ENCODE peak calls at places on chromosomes 4 and X, in four cellular contexts. U is IMR-90; W is activated naive CD8-positive, alpha-beta T cell treated with anti-CD3 and anti-CD28 coated beads, Interleukin-2, amount 50 U/mL, for 24 hours; C is SK-N-SH treated with all-trans-retinoic acid at 6 μM for 48 hours. D is an unnamed sample.

GRCh38 chr4:99815597-99816011 is 1.0 kb upstream of the DAPP1 start:
- ATAC-seq in U (no peak), W (peak; percentile 55), C (no peak), D (peak; percentile 46)

GRCh38 chr4:94591289-94591688 is 139.5 kb downstream of the PDLIM5 start:
- ATAC-seq in U (no peak), W (no peak), C (no peak), D (no peak)

GRCh38 chr4:72357908-72358307 is 211.1 kb downstream of the ADAMTS3 start:
- ATAC-seq in U (peak; percentile 21), W (no peak), C (peak; percentile 98), D (no peak)

GRCh38 chrX:104359124-104359523 is 104.4 kb upstream of the ESX1 start:
- ATAC-seq in U (no peak), W (no peak), C (no peak), D (no peak)

GRCh38 chr4:96099031-96099430 is 259.1 kb downstream of the PDHA2 start:
- ATAC-seq in U (no peak), W (no peak), C (no peak), D (no peak)

GRCh38 chrX:111123125-111123524 is 27.1 kb downstream of the PAK3 start:
- ATAC-seq in U (no peak), W (peak; percentile 35), C (no peak), D (peak; percentile 49)

GRCh38 chr4:153927546-153927945 is 138.7 kb upstream of the SFRP2 start:
- ATAC-seq in U (no peak), W (no peak), C (no peak), D (no peak)

GRCh38 chr4:161577604-161578301 is 586.0 kb downstream of the FSTL5 start:
- ATAC-seq in U (no peak), W (no peak), C (peak; percentile 83), D (no peak)

GRCh38 chr4:149793459-149793858 is 22.2 kb downstream of the IQCM start:
- ATAC-seq in U (peak; percentile 72), W (no peak), C (no peak), D (no peak)

GRCh38 chr4:25423548-25423947 is 46.5 kb downstream of the ANAPC4 start:
- ATAC-seq in U (no peak), W (no peak), C (no peak), D (no peak)

GRCh38 chrX:140507982-140508305 is 3.1 kb upstream of the SOX3 start:
- ATAC-seq in U (no peak), W (no peak), C (no peak), D (no peak)

GRCh38 chr4:157004279-157005161 is 32.9 kb upstream of the PDGFC start:
- ATAC-seq in U (no peak), W (no peak), C (no peak), D (no peak)

GRCh38 chr4:76984788-76985211 is 35.2 kb downstream of the SEPTIN11 start:
- ATAC-seq in U (peak; percentile 79), W (no peak), C (peak; percentile 87), D (no peak)

GRCh38 chr4:74402692-74403460 is 37.9 kb downstream of the EREG start:
- ATAC-seq in U (no peak), W (no peak), C (no peak), D (no peak)

GRCh38 chrX:21711848-21712197 is 46.1 kb downstream of the SMPX start:
- ATAC-seq in U (no peak), W (no peak), C (no peak), D (no peak)

GRCh38 chr4:96389752-96390151 is 549.9 kb downstream of the PDHA2 start:
- ATAC-seq in U (no peak), W (no peak), C (no peak), D (no peak)

GRCh38 chr4:186725422-186726149 is 1.9 kb upstream of the FAT1 start:
- ATAC-seq in U (peak; percentile 62), W (no peak), C (peak; percentile 81), D (no peak)

GRCh38 chrX:39576081-39576701 is 521.6 kb downstream of the BCOR start:
- ATAC-seq in U (no peak), W (no peak), C (no peak), D (no peak)

GRCh38 chr4:6125103-6125651 is 75.2 kb downstream of the JAKMIP1 start:
- ATAC-seq in U (no peak), W (no peak), C (no peak), D (no peak)

GRCh38 chr4:72112514-72113156 is 80.8 kb downstream of the NPFFR2 start:
- ATAC-seq in U (no peak), W (peak; percentile 92), C (peak; percentile 55), D (peak; percentile 85)

GRCh38 chr4:70943115-70943514 is 40.9 kb downstream of the MOB1B start:
- ATAC-seq in U (no peak), W (peak; percentile 24), C (no peak), D (no peak)

GRCh38 chr4:41256740-41257256 is at the start of gene UCHL1:
- ATAC-seq in U (peak; percentile 94), W (peak; percentile 34), C (peak; percentile 94), D (peak; percentile 36)

GRCh38 chrX:119935215-119935893 is 8.2 kb downstream of the NKAP start:
- ATAC-seq in U (no peak), W (no peak), C (no peak), D (no peak)

GRCh38 chrX:31580227-31580626 is 508.4 kb upstream of the FTHL17 start:
- ATAC-seq in U (peak; percentile 21), W (no peak), C (no peak), D (no peak)

GRCh38 chrX:149003863-149004660 is 501.0 kb downstream of the IDS start:
- ATAC-seq in U (no peak), W (no peak), C (no peak), D (no peak)

GRCh38 chrX:18574591-18574990 is 97.3 kb downstream of the RS1 start:
- ATAC-seq in U (peak; percentile 79), W (no peak), C (peak; percentile 59), D (no peak)

D was measured in activated CD4-positive, CD25-positive, alpha-beta regulatory T cell treated with anti-CD3 and anti-CD28 coated beads, Interleukin-2, amount 50 U/mL, for 24 hours.